ENCODE peak calls at places on chromosomes 7 and 10, in four cellular contexts. D, V, I and F are unnamed samples.

GRCh38 chr7:102431617-102432298 is 1.6 kb upstream of the ORAI2 start:
- DNase-seq in D (no peak), V (peak), I (peak), F (no peak)

GRCh38 chr7:132469264-132469663 is 107.0 kb downstream of the PLXNA4 start:
- DNase-seq in D (no peak), V (no peak), I (no peak), F (no peak)

GRCh38 chr10:86355571-86356038 is 11.0 kb downstream of the GRID1 start:
- DNase-seq in D (peak), V (no peak), I (no peak), F (no peak)

GRCh38 chr7:51847461-51848134 is 531.0 kb upstream of the COBL start:
- DNase-seq in V (no peak), I (peak), D (no peak), F (no peak)

GRCh38 chr7:27593226-27593625 is 69.5 kb downstream of the HIBADH start:
- DNase-seq in D (no peak), V (no peak), I (no peak), F (no peak)

GRCh38 chr10:14009315-14010082 is 321.2 kb downstream of the FRMD4A start:
- DNase-seq in I (no peak), D (no peak), V (no peak), F (no peak)

GRCh38 chr7:117872565-117873055 is 631 bp downstream of the CTTNBP2 start:
- DNase-seq in D (no peak), I (peak), V (no peak), F (no peak)

GRCh38 chr10:110394898-110395297 is 90.2 kb upstream of the SMNDC1 start:
- DNase-seq in I (no peak), V (no peak), D (no peak), F (no peak)

GRCh38 chr10:93815304-93816091 is 57.8 kb downstream of the LGI1 start:
- DNase-seq in I (peak), V (no peak), D (no peak), F (no peak)

GRCh38 chr7:116698396-116698795 is 26.4 kb downstream of the MET start:
- DNase-seq in V (no peak), D (no peak), I (no peak), F (no peak)

GRCh38 chr7:142853739-142854504 is 954 bp upstream of the EPHB6 start:
- DNase-seq in D (peak), V (peak), I (peak), F (peak)

GRCh38 chr10:21514808-21515580 is 10.5 kb downstream of the SKIDA1 start:
- DNase-seq in I (no peak), D (no peak), V (no peak), F (no peak)

GRCh38 chr7:35758421-35758820 is 42.4 kb upstream of the SEPTIN7 start:
- DNase-seq in I (peak), D (no peak), V (peak), F (no peak)

GRCh38 chr7:158771-159170 is 33.6 kb upstream of the FAM20C start:
- DNase-seq in I (no peak), D (no peak), V (no peak), F (peak)

GRCh38 chr7:78510580-78511188 is 712.1 kb downstream of the PHTF2 start:
- DNase-seq in D (peak), V (peak), I (peak), F (no peak)

GRCh38 chr7:16668049-16668858 is 22.3 kb downstream of the BZW2 start:
- DNase-seq in V (peak), I (no peak), D (no peak), F (peak)

GRCh38 chr7:26633557-26633956 is 230.8 kb downstream of the SKAP2 start:
- DNase-seq in D (no peak), I (no peak), V (no peak), F (no peak)

GRCh38 chr10:33334170-33334838 is at the start of gene NRP1:
- DNase-seq in D (peak), I (peak), V (peak), F (peak)

DNA sequence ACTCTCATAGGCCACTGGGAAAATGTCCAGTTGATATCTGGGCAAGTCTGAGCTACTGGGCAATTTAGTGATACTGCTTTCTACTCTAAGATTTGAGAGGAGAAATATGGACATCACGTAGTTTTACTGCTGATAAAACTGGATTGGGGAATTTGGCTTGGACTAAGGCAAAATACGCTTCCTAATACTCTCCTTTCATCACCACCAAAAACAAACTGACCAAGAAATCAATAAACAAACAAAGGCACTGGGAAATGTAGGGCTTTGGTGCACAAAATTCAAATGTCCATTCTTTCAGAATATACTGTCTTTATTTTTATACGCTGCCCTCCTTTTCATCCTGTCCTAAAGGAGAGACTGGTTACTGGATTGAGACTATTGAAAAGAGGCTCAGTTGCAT is 145.1 kb upstream of the SP8 start:
- DNase-seq in V (no peak), I (no peak), D (no peak), F (no peak)
- H3K4me3 ChIP-seq in V (no peak), I (no peak), D (no peak), F (no peak)

DNA sequence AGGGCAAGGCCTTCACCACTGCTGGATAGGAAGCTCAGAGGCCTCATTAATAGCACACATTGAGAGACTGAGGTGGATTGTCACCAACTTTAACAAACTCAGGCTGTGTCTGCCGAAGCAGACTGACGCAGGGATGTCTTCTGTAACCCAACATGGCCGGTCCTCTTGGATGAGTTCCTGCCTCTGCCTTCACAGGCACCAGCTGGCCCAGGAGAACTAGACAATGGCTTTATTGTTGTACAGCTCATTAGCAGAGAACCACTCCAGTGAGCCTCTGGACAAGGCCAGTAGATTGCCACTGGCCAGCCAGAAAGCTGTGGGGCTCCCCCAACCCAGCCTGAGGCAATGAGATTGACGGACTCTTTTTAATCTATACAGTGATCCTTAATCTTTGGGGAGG is 9.4 kb downstream of the NODAL start:
- DNase-seq in V (no peak), I (peak), D (no peak), F (no peak)
- H3K27ac ChIP-seq in V (no peak), I (peak), D (no peak), F (peak)

GRCh38 chr10:91590142-91590903 is 42.5 kb downstream of the PPP1R3C start:
- DNase-seq in V (peak), I (no peak), D (no peak), F (no peak)
- H3K4me3 ChIP-seq in V (peak), I (no peak), D (no peak), F (no peak)

GRCh38 chr7:98054585-98054984 is 52.1 kb upstream of the LMTK2 start:
- DNase-seq in V (no peak), I (no peak), D (no peak), F (no peak)

GRCh38 chr7:98057157-98057556 is 49.5 kb upstream of the LMTK2 start:
- DNase-seq in D (no peak), V (no peak), I (no peak), F (no peak)

GRCh38 chr7:98056580-98056979 is 50.1 kb upstream of the LMTK2 start:
- DNase-seq in D (no peak), I (no peak), V (no peak), F (no peak)

GRCh38 chr7:98058186-98058585 is 48.5 kb upstream of the LMTK2 start:
- DNase-seq in D (no peak), I (no peak), V (no peak), F (no peak)
- H3K27ac ChIP-seq in D (no peak), I (no peak), V (no peak), F (no peak)